ENCODE peak calls at places on chromosome 22, in nine cellular contexts. One of them, this sample, is unnamed.

GRCh38 chr22:38218661-38219331 is 17.0 kb downstream of the MAFF start:
- DNase-seq in nephron progenitor cell: peak; percentile 59
- DNase-seq in NCI-H1092: no peak
- DNase-seq in NB4: no peak
- DNase-seq in RWPE1: peak; percentile 71
- DNase-seq in NCI-H146: no peak
- DNase-seq in PC-3: peak; percentile 88
- DNase-seq in foreskin fibroblast: peak; percentile 93
- DNase-seq in NCI-H1694: no peak
- DNase-seq in this sample: no peak

GRCh38 chr22:46763051-46763705 is 728 bp downstream of the TBC1D22A start:
- DNase-seq in NCI-H1092: no peak
- DNase-seq in NCI-H1694: no peak
- DNase-seq in RWPE1: no peak
- DNase-seq in NB4: peak; percentile 59
- DNase-seq in foreskin fibroblast: no peak
- DNase-seq in PC-3: no peak
- DNase-seq in NCI-H146: no peak
- DNase-seq in nephron progenitor cell: no peak
- DNase-seq in this sample: no peak

GRCh38 chr22:38467438-38467903 is 425 bp upstream of the KDELR3 start:
- DNase-seq in NCI-H146: peak; percentile 21
- DNase-seq in NB4: no peak
- DNase-seq in PC-3: no peak
- DNase-seq in RWPE1: no peak
- DNase-seq in foreskin fibroblast: no peak
- DNase-seq in nephron progenitor cell: no peak
- DNase-seq in NCI-H1092: no peak
- DNase-seq in NCI-H1694: no peak
- DNase-seq in this sample: no peak

GRCh38 chr22:25745341-25746011 is 3.5 kb downstream of the MYO18B start:
- DNase-seq in nephron progenitor cell: no peak
- DNase-seq in NCI-H146: no peak
- DNase-seq in PC-3: no peak
- DNase-seq in foreskin fibroblast: peak; percentile 75
- DNase-seq in NCI-H1092: no peak
- DNase-seq in RWPE1: no peak
- DNase-seq in NCI-H1694: no peak
- DNase-seq in NB4: no peak
- DNase-seq in this sample: no peak

GRCh38 chr22:30947821-30948454 is 20.6 kb downstream of the MORC2 start:
- DNase-seq in nephron progenitor cell: no peak
- DNase-seq in PC-3: peak; percentile 47
- DNase-seq in RWPE1: peak; percentile 13
- DNase-seq in NB4: peak; percentile 49
- DNase-seq in NCI-H146: no peak
- DNase-seq in foreskin fibroblast: peak; percentile 36
- DNase-seq in NCI-H1092: no peak
- DNase-seq in NCI-H1694: no peak
- DNase-seq in this sample: no peak

GRCh38 chr22:31806751-31807150 is 52.9 kb downstream of the DEPDC5 start:
- DNase-seq in foreskin fibroblast: no peak
- DNase-seq in NCI-H1092: no peak
- DNase-seq in RWPE1: no peak
- DNase-seq in NCI-H146: no peak
- DNase-seq in nephron progenitor cell: no peak
- DNase-seq in NCI-H1694: no peak
- DNase-seq in NB4: no peak
- DNase-seq in PC-3: no peak
- DNase-seq in this sample: no peak

GRCh38 chr22:29348956-29349355 is 33.5 kb upstream of the RASL10A start:
- DNase-seq in nephron progenitor cell: no peak
- DNase-seq in NCI-H1694: no peak
- DNase-seq in foreskin fibroblast: no peak
- DNase-seq in NCI-H146: no peak
- DNase-seq in PC-3: peak; percentile 94
- DNase-seq in RWPE1: peak; percentile 94
- DNase-seq in NCI-H1092: no peak
- DNase-seq in NB4: no peak
- DNase-seq in this sample: no peak

GRCh38 chr22:41968601-41969000 is 642 bp upstream of the SEPTIN3 start:
- DNase-seq in NB4: no peak
- DNase-seq in NCI-H1694: no peak
- DNase-seq in PC-3: no peak
- DNase-seq in RWPE1: no peak
- DNase-seq in NCI-H1092: no peak
- DNase-seq in foreskin fibroblast: no peak
- DNase-seq in nephron progenitor cell: no peak
- DNase-seq in NCI-H146: peak; percentile 74
- DNase-seq in this sample: no peak

GRCh38 chr22:37267128-37267587 is 15.2 kb upstream of the CYTH4 start:
- DNase-seq in RWPE1: peak; percentile 40
- DNase-seq in nephron progenitor cell: peak; percentile 83
- DNase-seq in foreskin fibroblast: no peak
- DNase-seq in NCI-H1694: peak; percentile 28
- DNase-seq in NCI-H1092: peak; percentile 28
- DNase-seq in PC-3: peak; percentile 57
- DNase-seq in NCI-H146: peak; percentile 4
- DNase-seq in NB4: peak; percentile 51
- DNase-seq in this sample: no peak

GRCh38 chr22:45709004-45709739 is 37.5 kb downstream of the ATXN10 start:
- DNase-seq in NB4: peak; percentile 20
- DNase-seq in RWPE1: peak; percentile 4
- DNase-seq in foreskin fibroblast: peak; percentile 82
- DNase-seq in PC-3: peak; percentile 74
- DNase-seq in nephron progenitor cell: no peak
- DNase-seq in NCI-H1694: no peak
- DNase-seq in NCI-H146: no peak
- DNase-seq in NCI-H1092: no peak
- DNase-seq in this sample: no peak

This sample was measured in NCI-H2107.